ENCODE peak calls at places on chromosome 12, in eight cellular contexts. Q, V, W, K, X, P, F and J are unnamed samples.

GRCh38 chr12:46508651-46509050 is 136.1 kb upstream of the SLC38A2 start:
- DNase-seq in V (no peak), P (no peak), X (no peak), K (no peak), W (no peak), Q (no peak), F (no peak), J (no peak)

GRCh38 chr12:132619301-132620112 is 931 bp downstream of the P2RX2 start:
- DNase-seq in F (no peak), K (no peak), X (no peak), Q (no peak), P (no peak), W (no peak), V (no peak), J (no peak)

GRCh38 chr12:70272510-70272909 is 29.3 kb downstream of the CNOT2 start:
- DNase-seq in X (no peak), Q (no peak), K (no peak), V (no peak), P (no peak), F (no peak), W (no peak), J (no peak)

GRCh38 chr12:79747274-79747673 is 56.5 kb upstream of the PAWR start:
- DNase-seq in K (no peak), X (no peak), P (no peak), F (no peak), V (no peak), W (no peak), Q (no peak), J (no peak)

GRCh38 chr12:78403136-78403535 is 461.4 kb upstream of the SYT1 start:
- DNase-seq in F (no peak), V (no peak), Q (peak; percentile 19), W (no peak), K (no peak), X (no peak), P (peak; percentile 78), J (peak; percentile 7)

GRCh38 chr12:88897723-88898122 is 317.5 kb upstream of the KITLG start:
- DNase-seq in P (peak; percentile 53), X (no peak), K (no peak), Q (no peak), W (no peak), V (no peak), F (no peak), J (no peak)

GRCh38 chr12:121872546-121873223 is 14.0 kb upstream of the HPD start:
- DNase-seq in Q (peak; percentile 33), V (no peak), X (no peak), F (no peak), W (no peak), P (peak; percentile 91), K (no peak), J (peak; percentile 6)

GRCh38 chr12:49706351-49707126 is 666 bp downstream of the FMNL3 start:
- DNase-seq in Q (peak; percentile 22), F (peak; percentile 2), K (no peak), W (no peak), X (no peak), V (peak; percentile 84), P (peak; percentile 61), J (no peak)

GRCh38 chr12:89234324-89235114 is 117.8 kb downstream of the DUSP6 start:
- DNase-seq in K (no peak), X (no peak), P (no peak), W (no peak), Q (no peak), V (no peak), F (no peak), J (no peak)

GRCh38 chr12:16524378-16524777 is 81.6 kb downstream of the LMO3 start:
- DNase-seq in F (no peak), W (peak; percentile 5), Q (no peak), K (no peak), P (no peak), V (no peak), X (no peak), J (no peak)

GRCh38 chr12:116892318-116892717 is 11.1 kb upstream of the HRK start:
- DNase-seq in F (no peak), K (no peak), Q (no peak), X (no peak), P (no peak), V (no peak), W (no peak), J (peak; percentile 44)

GRCh38 chr12:32661706-32662105 is 17.4 kb upstream of the DNM1L start:
- DNase-seq in X (no peak), Q (no peak), K (no peak), V (peak; percentile 33), P (no peak), F (no peak), W (no peak), J (no peak)

GRCh38 chr12:116508145-116509121 is 50.7 kb upstream of the MAP1LC3B2 start:
- DNase-seq in X (no peak), W (peak; percentile 10), F (no peak), P (no peak), K (no peak), Q (no peak), V (peak; percentile 82), J (no peak)

GRCh38 chr12:122875590-122876220 is 20.2 kb downstream of the VPS37B start:
- DNase-seq in F (no peak), Q (no peak), X (no peak), W (peak; percentile 54), V (no peak), P (no peak), K (peak; percentile 71), J (no peak)

GRCh38 chr12:100826323-100826722 is 31.7 kb downstream of the ANO4 start:
- DNase-seq in X (no peak), V (peak; percentile 69), P (peak; percentile 65), Q (peak; percentile 25), W (no peak), F (no peak), K (no peak), J (peak; percentile 15)

GRCh38 chr12:24664151-24664550 is 284.8 kb downstream of the BCAT1 start:
- DNase-seq in P (peak; percentile 16), X (no peak), Q (no peak), F (no peak), V (no peak), W (no peak), K (no peak), J (no peak)

GRCh38 chr12:123059501-123059900 is 79.0 kb downstream of the ARL6IP4 start:
- DNase-seq in Q (no peak), F (no peak), P (no peak), K (no peak), V (no peak), X (no peak), W (no peak), J (no peak)

GRCh38 chr12:94401326-94401725 is 58.3 kb downstream of the CEP83 start:
- DNase-seq in V (no peak), P (no peak), K (no peak), Q (no peak), X (no peak), F (no peak), W (no peak), J (no peak)

GRCh38 chr12:102955926-102956737 is 1.3 kb upstream of the ASCL1 start:
- DNase-seq in W (no peak), X (no peak), Q (no peak), F (no peak), K (no peak), P (no peak), V (peak; percentile 78), J (no peak)

GRCh38 chr12:106179086-106179485 is 40.3 kb upstream of the NUAK1 start:
- DNase-seq in P (no peak), F (no peak), K (no peak), V (peak; percentile 64), Q (no peak), W (no peak), X (no peak), J (no peak)

GRCh38 chr12:6360578-6361490 is 14.5 kb downstream of the SCNN1A start:
- DNase-seq in Q (no peak), W (no peak), V (no peak), X (no peak), F (no peak), K (no peak), P (no peak), J (no peak)

GRCh38 chr12:56071648-56072047 is 8.3 kb upstream of the ERBB3 start:
- DNase-seq in Q (no peak), X (no peak), W (no peak), V (no peak), P (peak; percentile 14), F (no peak), K (no peak), J (no peak)

GRCh38 chr12:91538418-91538817 is 355.8 kb upstream of the DCN start:
- DNase-seq in K (no peak), X (no peak), Q (no peak), W (no peak), V (no peak), P (no peak), F (no peak), J (no peak)

GRCh38 chr12:47995976-47996375 is 8.3 kb downstream of the COL2A1 start:
- DNase-seq in K (no peak), X (no peak), F (no peak), V (no peak), P (peak; percentile 73), W (no peak), Q (peak; percentile 45), J (no peak)

GRCh38 chr12:72564120-72564519 is 291.9 kb downstream of the TRHDE start:
- DNase-seq in W (no peak), Q (no peak), V (no peak), F (no peak), K (no peak), X (no peak), P (no peak), J (no peak)

GRCh38 chr12:98591209-98591608 is 2.3 kb upstream of the SLC25A3 start:
- DNase-seq in W (no peak), F (no peak), Q (no peak), P (peak; percentile 52), V (no peak), K (no peak), X (no peak), J (no peak)

GRCh38 chr12:109385339-109386078 is 37.8 kb downstream of the MYO1H start:
- DNase-seq in F (no peak), V (no peak), X (no peak), K (peak; percentile 37), Q (peak; percentile 29), W (peak; percentile 39), P (peak; percentile 68), J (peak; percentile 62)

GRCh38 chr12:132222096-132222807 is 78.0 kb downstream of the NOC4L start:
- DNase-seq in F (peak; percentile 35), Q (peak; percentile 78), V (no peak), W (peak; percentile 18), X (peak; percentile 45), K (no peak), P (peak; percentile 11), J (peak; percentile 69)

GRCh38 chr12:105670664-105671063 is 340.2 kb downstream of the C12orf75 start:
- DNase-seq in V (no peak), F (no peak), X (no peak), K (no peak), W (no peak), Q (no peak), P (peak; percentile 26), J (peak; percentile 16)